ENCODE peak calls at places on chromosomes 7 and 10, in eight cellular contexts. A, M, D, Q, V, N, U and K are unnamed samples.

GRCh38 chr7:12703881-12704280 is 16.4 kb downstream of the ARL4A start:
- DNase-seq in A (no peak), M (no peak), D (no peak), Q (no peak), V (no peak), N (no peak), U (no peak), K (no peak)

GRCh38 chr7:148772297-148773089 is 73.8 kb downstream of the CUL1 start:
- DNase-seq in A (no peak), M (peak), D (peak), Q (no peak), V (no peak), N (peak), U (peak), K (no peak)

GRCh38 chr10:5761220-5761619 is 52.0 kb downstream of the GDI2 start:
- DNase-seq in A (no peak), M (no peak), D (no peak), Q (no peak), V (no peak), N (no peak), U (no peak), K (no peak)

GRCh38 chr10:103816431-103816830 is 38.9 kb downstream of the SH3PXD2A start:
- DNase-seq in A (no peak), M (no peak), D (no peak), Q (no peak), V (no peak), N (no peak), U (no peak), K (no peak)

GRCh38 chr10:75444781-75445386 is 13.5 kb downstream of the LRMDA start:
- DNase-seq in A (no peak), M (no peak), D (no peak), Q (no peak), V (no peak), N (no peak), U (no peak), K (no peak)

GRCh38 chr10:69801094-69801433 is 642 bp upstream of the COL13A1 start:
- DNase-seq in A (no peak), M (no peak), D (peak), Q (peak), V (peak), N (peak), U (peak), K (peak)

GRCh38 chr7:32937344-32938174 is 19.7 kb upstream of the FKBP9 start:
- DNase-seq in A (peak), M (no peak), D (no peak), Q (no peak), V (no peak), N (no peak), U (peak), K (peak)

GRCh38 chr10:79245539-79246208 is 101.6 kb upstream of the PPIF start:
- DNase-seq in A (no peak), M (no peak), D (no peak), Q (no peak), V (no peak), N (no peak), U (no peak), K (no peak)

GRCh38 chr10:108319434-108320222 is 1155.1 kb upstream of the SORCS1 start:
- DNase-seq in A (no peak), M (no peak), D (no peak), Q (no peak), V (no peak), N (no peak), U (no peak), K (no peak)

GRCh38 chr7:51430480-51431086 is 114.0 kb upstream of the COBL start:
- DNase-seq in A (peak), M (peak), D (peak), Q (peak), V (peak), N (no peak), U (no peak), K (no peak)

GRCh38 chr7:33886100-33886623 is 19.2 kb upstream of the BMPER start:
- DNase-seq in A (no peak), M (no peak), D (no peak), Q (peak), V (peak), N (no peak), U (no peak), K (no peak)

GRCh38 chr7:24653316-24654085 is 80.2 kb downstream of the PALS2 start:
- DNase-seq in A (peak), M (no peak), D (no peak), Q (no peak), V (no peak), N (no peak), U (no peak), K (no peak)

GRCh38 chr7:35499226-35499625 is 195.7 kb downstream of the HERPUD2 start:
- DNase-seq in A (no peak), M (no peak), D (no peak), Q (no peak), V (no peak), N (no peak), U (no peak), K (no peak)

GRCh38 chr7:50739744-50740455 is 42.8 kb downstream of the GRB10 start:
- DNase-seq in A (no peak), M (no peak), D (no peak), Q (no peak), V (no peak), N (peak), U (peak), K (no peak)

GRCh38 chr7:158650821-158651225 is 53.8 kb downstream of the NCAPG2 start:
- DNase-seq in A (no peak), M (no peak), D (no peak), Q (no peak), V (no peak), N (no peak), U (peak), K (no peak)

GRCh38 chr10:22320591-22321155 is at the start of gene BMI1:
- DNase-seq in A (peak), M (no peak), D (peak), Q (peak), V (no peak), N (peak), U (peak), K (peak)

GRCh38 chr10:22321831-22322662 is 1.1 kb downstream of the BMI1 start:
- DNase-seq in A (no peak), M (no peak), D (peak), Q (no peak), V (no peak), N (peak), U (no peak), K (no peak)

GRCh38 chr10:22319559-22320558 is 1.0 kb upstream of the BMI1 start:
- DNase-seq in A (no peak), M (no peak), D (no peak), Q (no peak), V (no peak), N (no peak), U (no peak), K (no peak)

GRCh38 chr10:22322663-22323160 is 1.8 kb downstream of the BMI1 start:
- DNase-seq in A (no peak), M (no peak), D (no peak), Q (no peak), V (no peak), N (no peak), U (no peak), K (no peak)

DNA sequence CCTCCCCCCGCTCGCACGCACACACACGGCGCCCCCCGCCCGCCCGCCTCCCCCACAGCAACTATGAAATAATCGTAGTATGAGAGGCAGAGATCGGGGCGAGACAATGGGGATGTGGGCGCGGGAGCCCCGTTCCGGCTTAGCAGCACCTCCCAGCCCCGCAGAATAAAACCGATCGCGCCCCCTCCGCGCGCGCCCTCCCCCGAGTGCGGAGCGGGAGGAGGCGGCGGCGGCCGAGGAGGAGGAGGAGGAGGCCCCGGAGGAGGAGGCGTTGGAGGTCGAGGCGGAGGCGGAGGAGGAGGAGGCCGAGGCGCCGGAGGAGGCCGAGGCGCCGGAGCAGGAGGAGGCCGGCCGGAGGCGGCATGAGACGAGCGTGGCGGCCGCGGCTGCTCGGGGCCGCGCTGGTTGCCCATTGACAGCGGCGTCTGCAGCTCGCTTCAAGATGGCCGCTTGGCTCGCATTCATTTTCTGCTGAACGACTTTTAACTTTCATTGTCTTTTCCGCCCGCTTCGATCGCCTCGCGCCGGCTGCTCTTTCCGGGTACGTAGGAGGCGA is 335 bp downstream of the BMI1 start:
- DNase-seq in A (no peak), M (no peak), D (peak), Q (peak), V (peak), N (peak), U (peak), K (peak)
- TF ChIP-seq CTCF in A (peak), M (no peak), D (no peak), Q (no peak), V (no peak), N (no peak), U (no peak), K (no peak)

GRCh38 chr7:86152926-86153325 is 490.8 kb upstream of the GRM3 start:
- DNase-seq in A (no peak), M (no peak), D (no peak), Q (no peak), V (no peak), N (no peak), U (no peak), K (no peak)

GRCh38 chr7:86149266-86149665 is 494.4 kb upstream of the GRM3 start:
- DNase-seq in A (no peak), M (no peak), D (no peak), Q (no peak), V (no peak), N (no peak), U (no peak), K (no peak)

GRCh38 chr7:86148501-86148900 is 495.2 kb upstream of the GRM3 start:
- DNase-seq in A (no peak), M (no peak), D (no peak), Q (no peak), V (no peak), N (no peak), U (no peak), K (no peak)
- TF ChIP-seq CTCF in A (no peak), M (no peak), D (no peak), Q (no peak), V (no peak), N (no peak), U (no peak), K (no peak)

GRCh38 chr7:77827999-77828398 is 29.4 kb downstream of the PHTF2 start:
- DNase-seq in A (no peak), M (no peak), D (no peak), Q (no peak), V (no peak), N (no peak), U (no peak), K (no peak)

GRCh38 chr7:77831953-77832352 is 33.4 kb downstream of the PHTF2 start:
- DNase-seq in A (no peak), M (no peak), D (no peak), Q (no peak), V (no peak), N (no peak), U (no peak), K (no peak)

GRCh38 chr7:77830649-77831355 is 32.2 kb downstream of the PHTF2 start:
- DNase-seq in A (no peak), M (no peak), D (no peak), Q (no peak), V (no peak), N (no peak), U (no peak), K (no peak)

GRCh38 chr7:77833136-77833535 is 34.6 kb downstream of the PHTF2 start:
- DNase-seq in A (no peak), M (no peak), D (no peak), Q (no peak), V (no peak), N (no peak), U (no peak), K (no peak)

GRCh38 chr7:77831481-77831880 is 32.9 kb downstream of the PHTF2 start:
- DNase-seq in A (no peak), M (no peak), D (no peak), Q (no peak), V (no peak), N (no peak), U (no peak), K (no peak)
- TF ChIP-seq CTCF in A (no peak), M (no peak), D (no peak), Q (no peak), V (no peak), N (no peak), U (no peak), K (no peak)

DNA sequence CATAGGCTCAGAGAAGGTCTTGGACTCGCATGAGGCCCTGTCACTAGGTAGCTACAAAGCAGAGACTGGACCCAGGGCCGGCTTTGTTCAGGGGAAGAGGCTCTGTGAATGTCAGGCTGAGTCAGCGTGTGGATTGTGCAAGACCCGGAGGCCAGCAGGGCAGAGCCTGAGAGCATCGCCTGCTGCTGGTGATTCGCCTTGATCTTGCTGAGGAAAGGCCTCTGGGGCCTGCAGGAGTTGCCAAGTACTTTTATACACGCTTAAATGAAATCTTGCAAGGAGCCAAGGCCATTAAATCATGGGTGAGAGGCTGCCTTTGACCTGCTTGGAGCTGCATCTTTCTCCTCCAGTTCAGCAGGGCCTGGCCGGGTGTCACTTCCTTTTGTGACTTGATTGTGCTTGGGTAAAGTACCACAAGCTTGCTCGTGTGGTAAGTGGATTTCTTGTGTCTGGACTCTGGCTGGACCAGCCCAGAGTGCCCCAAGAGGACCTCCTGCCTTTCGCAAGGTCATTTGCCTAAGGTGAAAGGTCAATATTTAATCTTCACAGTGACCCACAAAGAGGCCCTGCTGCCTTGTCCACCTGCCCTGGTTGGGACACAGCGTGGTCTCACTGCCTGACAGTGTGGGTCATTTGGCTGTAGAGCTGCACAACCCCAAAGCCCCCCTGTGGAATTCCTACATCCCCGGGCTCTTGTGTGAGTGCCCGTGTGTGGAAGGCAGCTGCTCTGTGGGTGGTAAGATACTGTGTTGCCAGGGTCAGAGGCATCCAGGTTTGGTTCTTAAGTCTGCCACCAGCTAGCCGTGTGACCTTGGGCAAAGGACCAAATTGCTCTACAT is 38.6 kb upstream of the SH2D4B start:
- DNase-seq in A (peak), M (peak), D (peak), Q (no peak), V (peak), N (peak), U (peak), K (peak)
- TF ChIP-seq CTCF in A (no peak), M (no peak), D (no peak), Q (no peak), V (no peak), N (no peak), U (no peak), K (no peak)

GRCh38 chr10:119595715-119596515 is 849 bp downstream of the TIAL1 start:
- DNase-seq in A (peak), M (no peak), D (peak), Q (peak), V (peak), N (peak), U (peak), K (peak)

GRCh38 chr10:119597405-119598186 is 832 bp upstream of the TIAL1 start:
- DNase-seq in A (no peak), M (no peak), D (no peak), Q (no peak), V (no peak), N (no peak), U (no peak), K (no peak)

GRCh38 chr10:119598397-119598796 is 1.6 kb upstream of the TIAL1 start:
- DNase-seq in A (no peak), M (no peak), D (no peak), Q (no peak), V (no peak), N (no peak), U (no peak), K (no peak)

GRCh38 chr10:119595134-119595714 is 1.5 kb downstream of the TIAL1 start:
- DNase-seq in A (no peak), M (no peak), D (no peak), Q (no peak), V (no peak), N (no peak), U (no peak), K (no peak)

DNA sequence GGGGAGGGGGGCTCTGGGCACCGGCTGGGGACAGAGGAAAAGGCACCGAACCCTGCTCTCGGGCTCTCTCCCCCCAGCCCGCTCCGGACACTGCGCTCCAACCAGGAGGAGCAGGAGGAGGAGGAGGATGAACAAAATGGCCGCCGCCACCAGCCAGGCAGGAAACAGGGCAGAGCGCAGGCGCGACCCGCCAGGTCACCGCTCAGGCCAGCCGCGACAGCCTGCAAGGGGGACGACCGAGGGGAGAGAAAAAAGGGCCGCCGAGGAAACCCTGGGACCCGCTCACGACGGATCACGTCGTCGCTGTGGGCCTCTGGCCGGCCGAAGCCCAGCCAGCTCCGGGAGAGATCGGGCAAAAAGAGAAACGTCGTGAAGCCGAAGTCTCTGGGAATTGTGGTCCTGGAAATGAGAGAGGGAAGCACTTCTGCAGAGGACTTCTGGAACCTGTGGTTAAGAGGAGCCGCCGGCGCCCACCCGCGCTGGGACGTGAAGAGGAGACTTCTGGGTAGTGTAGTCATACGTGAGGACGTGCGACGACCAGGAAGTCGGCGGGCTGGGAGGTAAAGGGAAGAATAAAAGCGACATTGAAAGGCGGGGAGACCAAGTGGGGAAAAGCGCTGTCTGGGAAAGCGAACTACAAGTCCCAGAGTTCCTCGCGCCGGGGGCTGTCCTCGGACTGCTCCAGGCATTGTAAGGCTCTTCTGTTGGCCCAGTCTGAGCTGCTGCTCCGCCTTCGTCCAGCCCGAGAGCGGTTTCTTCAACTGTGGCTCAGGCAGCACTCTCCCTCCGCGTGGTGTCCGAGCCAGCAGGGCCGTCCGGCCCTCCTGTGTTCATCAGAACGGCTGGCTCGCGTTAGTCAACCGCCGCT is at the start of gene TIAL1:
- DNase-seq in A (peak), M (peak), D (peak), Q (peak), V (peak), N (peak), U (peak), K (peak)
- TF ChIP-seq CTCF in A (peak), M (no peak), D (no peak), Q (no peak), V (no peak), N (no peak), U (no peak), K (no peak)

DNA sequence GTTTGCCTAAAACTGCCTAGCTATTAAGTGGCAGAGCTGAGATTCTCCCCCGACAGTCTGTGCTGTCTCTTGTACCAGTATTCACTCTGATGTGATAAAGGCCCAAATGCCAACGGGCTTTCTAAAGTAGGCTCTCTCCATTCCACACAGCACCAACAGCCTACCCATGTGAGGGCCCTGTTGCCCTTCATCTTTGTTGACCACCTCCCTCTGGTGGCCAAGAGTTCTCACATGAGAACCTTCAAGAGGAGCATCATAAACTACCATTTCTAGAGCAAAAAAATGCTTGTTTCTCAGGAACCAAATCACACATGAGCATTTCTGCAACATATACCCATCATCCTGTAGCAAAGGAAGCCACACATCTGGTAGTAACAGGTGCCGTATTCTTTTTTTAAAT is 185.8 kb downstream of the GRM8 start:
- DNase-seq in A (peak), M (no peak), D (no peak), Q (no peak), V (no peak), N (no peak), U (no peak), K (no peak)
- TF ChIP-seq CTCF in A (no peak), M (peak), D (no peak), Q (peak), V (peak), N (no peak), U (no peak), K (no peak)

GRCh38 chr10:131231323-131231964 is 80.1 kb downstream of the TCERG1L start:
- DNase-seq in A (no peak), M (no peak), D (no peak), Q (no peak), V (no peak), N (no peak), U (no peak), K (no peak)

GRCh38 chr10:131230641-131231322 is 80.7 kb downstream of the TCERG1L start:
- DNase-seq in A (no peak), M (no peak), D (no peak), Q (no peak), V (no peak), N (no peak), U (no peak), K (no peak)

GRCh38 chr10:131226831-131227740 is 84.4 kb downstream of the TCERG1L start:
- DNase-seq in A (no peak), M (no peak), D (no peak), Q (no peak), V (no peak), N (no peak), U (no peak), K (no peak)

GRCh38 chr10:131231965-131232541 is 79.5 kb downstream of the TCERG1L start:
- DNase-seq in A (no peak), M (no peak), D (no peak), Q (no peak), V (no peak), N (no peak), U (no peak), K (no peak)

DNA sequence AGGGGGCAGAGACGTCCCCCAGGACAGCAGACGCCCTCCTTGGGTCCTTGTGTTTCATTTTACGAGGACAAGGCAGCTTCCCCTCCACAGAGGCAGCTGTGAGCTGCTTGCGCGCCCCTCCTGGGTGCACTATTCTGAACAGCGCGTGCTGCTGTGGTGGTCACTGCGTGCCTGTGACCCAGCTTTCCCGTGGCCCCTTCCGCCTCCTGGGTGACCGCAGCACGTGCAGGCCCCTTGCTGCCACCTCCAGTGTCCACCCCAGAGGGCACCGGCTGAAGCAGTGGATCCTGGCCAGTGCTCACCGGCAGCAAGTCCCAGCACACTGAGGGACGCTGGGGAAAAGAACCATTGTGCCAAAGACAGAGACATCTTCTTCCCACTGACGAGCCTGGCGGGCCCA is 81.4 kb downstream of the TCERG1L start:
- DNase-seq in A (no peak), M (no peak), D (no peak), Q (no peak), V (no peak), N (no peak), U (no peak), K (no peak)
- TF ChIP-seq CTCF in A (no peak), M (no peak), D (no peak), Q (no peak), V (no peak), N (no peak), U (no peak), K (no peak)